ENCODE peak calls at places on chromosomes 16 and 17, in four cellular contexts. O, G, A and M are unnamed samples.
A peak's percentile ranks its signal among the peaks of the same experiment; 100 is the strongest.

GRCh38 chr17:48488548-48489106 is 42.2 kb downstream of the HOXB1 start:
- DNase-seq in G (peak; percentile 80), A (no peak), O (no peak), M (no peak)

GRCh38 chr17:34257299-34257985 is 2.4 kb downstream of the CCL2 start:
- DNase-seq in G (no peak), A (no peak), O (no peak), M (no peak)

GRCh38 chr17:12927541-12928425 is 90.0 kb downstream of the ELAC2 start:
- DNase-seq in G (no peak), A (no peak), O (no peak), M (no peak)

GRCh38 chr17:77424585-77425344 is 284.0 kb downstream of the SEC14L1 start:
- DNase-seq in A (no peak), O (no peak), G (peak; percentile 54), M (no peak)

GRCh38 chr16:88790312-88791150 is 5.5 kb upstream of the PIEZO1 start:
- DNase-seq in A (no peak), G (peak; percentile 67), O (no peak), M (no peak)

GRCh38 chr16:28863929-28864886 is 565 bp downstream of the SH2B1 start:
- DNase-seq in G (no peak), O (no peak), A (no peak), M (no peak)

GRCh38 chr17:81260641-81261040 is 21.5 kb downstream of the NDUFAF8 start:
- DNase-seq in O (no peak), A (no peak), G (no peak), M (no peak)

GRCh38 chr16:57601801-57602478 is 26.5 kb upstream of the ADGRG1 start:
- DNase-seq in O (no peak), A (peak; percentile 93), G (peak; percentile 54), M (no peak)

GRCh38 chr17:37719866-37720265 is 25.0 kb downstream of the HNF1B start:
- DNase-seq in A (no peak), G (no peak), O (no peak), M (no peak)

GRCh38 chr17:18247613-18248001 is 10.9 kb downstream of the FLII start:
- DNase-seq in A (no peak), G (no peak), O (no peak), M (no peak)

GRCh38 chr16:15874745-15875314 is 13.6 kb downstream of the CEP20 start:
- DNase-seq in O (peak; percentile 70), A (no peak), G (no peak), M (peak; percentile 60)

GRCh38 chr17:59155439-59156177 is at the start of gene PRR11:
- DNase-seq in O (peak; percentile 100), G (peak; percentile 98), A (no peak), M (no peak)

GRCh38 chr17:67818110-67819002 is 6.9 kb upstream of the BPTF start:
- DNase-seq in G (no peak), A (peak; percentile 88), O (no peak), M (no peak)

GRCh38 chr17:67824735-67825626 is at the start of gene BPTF:
- DNase-seq in G (peak; percentile 82), O (peak; percentile 87), A (peak; percentile 72), M (peak; percentile 93)

GRCh38 chr17:67819722-67820121 is 5.6 kb upstream of the BPTF start:
- DNase-seq in O (no peak), G (no peak), A (no peak), M (no peak)

DNA sequence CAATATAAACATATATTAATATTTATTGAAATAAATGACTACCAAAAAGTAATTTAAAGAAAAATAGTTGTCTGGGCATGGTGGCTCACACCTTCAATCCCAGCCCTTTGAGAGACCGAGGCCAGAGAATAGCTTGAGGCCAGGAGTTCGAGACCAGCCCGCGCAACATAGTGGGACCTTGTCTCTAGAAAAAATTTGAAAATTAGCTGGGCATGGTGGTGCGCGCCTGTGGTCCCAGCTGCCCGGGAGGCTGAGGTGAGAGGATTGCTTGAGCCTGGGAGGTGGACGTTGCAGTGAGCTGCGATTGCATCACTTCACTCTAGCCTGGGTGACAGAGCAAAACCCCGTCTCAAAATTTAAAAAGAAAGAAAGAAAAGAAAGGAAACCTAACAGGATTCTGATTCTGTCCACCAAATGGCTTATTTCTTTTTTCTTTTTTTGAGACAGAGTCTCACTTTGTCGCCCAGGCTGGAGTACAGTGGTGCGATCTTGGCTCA is 3.4 kb upstream of the BPTF start:
- DNase-seq in A (no peak), G (no peak), O (no peak), M (no peak)
- TF ChIP-seq FOXM1 in A (no peak), G (no peak), O (no peak), M (no peak)

GRCh38 chr16:81624718-81625543 is 154.2 kb upstream of the PLCG2 start:
- DNase-seq in O (peak; percentile 88), A (no peak), G (peak; percentile 74), M (no peak)
- TF ChIP-seq BHLHE40 in O (peak; percentile 82), A (no peak), G (peak; percentile 56), M (no peak)

GRCh38 chr17:64448665-64449512 is at the start of gene MILR1:
- DNase-seq in O (no peak), A (peak; percentile 77), G (peak; percentile 28), M (no peak)
- TF ChIP-seq FOXK2 in O (no peak), A (no peak), G (no peak), M (no peak)

GRCh38 chr17:19539040-19539399 is 5.4 kb downstream of the SLC47A1 start:
- DNase-seq in A (no peak), O (no peak), G (no peak), M (no peak)
- TF ChIP-seq FOXM1 in A (no peak), O (no peak), G (no peak), M (no peak)

DNA sequence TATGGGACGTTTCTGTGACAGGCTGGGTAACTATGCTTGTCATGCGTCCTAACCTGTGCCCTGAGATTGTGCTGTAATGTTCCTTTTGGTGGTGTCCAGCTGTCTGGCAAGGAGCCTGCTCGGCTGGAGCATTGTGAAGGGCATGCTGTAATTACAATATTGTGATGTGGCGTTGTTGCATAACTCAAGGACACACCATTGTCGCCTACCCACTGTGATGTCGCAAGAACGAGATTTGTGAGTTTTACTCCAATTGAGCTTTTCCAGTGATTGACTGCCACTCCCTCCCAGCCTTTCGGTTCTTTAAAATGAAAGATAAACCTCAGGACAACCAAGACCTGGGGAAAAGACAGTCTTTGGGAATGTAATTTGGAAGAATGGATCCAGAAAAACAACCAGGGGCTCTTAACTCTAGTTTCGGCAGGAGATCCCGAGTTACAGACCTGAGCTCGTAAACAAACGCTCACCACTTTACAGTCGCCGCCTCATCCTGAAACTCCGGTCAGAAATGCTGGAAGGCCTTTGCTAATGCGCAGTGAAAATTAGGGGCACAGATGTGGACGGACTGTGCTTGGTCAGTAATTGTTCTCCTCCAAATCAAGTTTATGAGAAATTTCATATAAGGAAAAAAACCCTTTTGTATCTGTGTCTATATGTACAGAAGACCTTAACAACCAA is 1.3 kb downstream of the ZNF750 start:
- DNase-seq in O (peak; percentile 88), G (no peak), A (no peak), M (peak; percentile 22)
- TF ChIP-seq BHLHE40 in O (no peak), G (no peak), A (no peak), M (no peak)